ENCODE peak calls at places on chromosomes 6 and 20, in seven cellular contexts. D is brain microvascular endothelial cell, A is cardiac fibroblast, R is uterus, L is mucosa of descending colon, W is A549, N is AG10803. V is an unnamed sample.

GRCh38 chr6:42441661-42442081 is 10.1 kb downstream of the TRERF1 start:
- DNase-seq in D (no peak), A (no peak), R (no peak), L (no peak), W (no peak), N (no peak), V (peak)

GRCh38 chr6:19838442-19839236 is 1.5 kb downstream of the ID4 start:
- DNase-seq in D (no peak), A (peak), R (no peak), L (peak), W (peak), N (peak), V (peak)

GRCh38 chr6:140684776-140685550 is 1310.5 kb upstream of the CITED2 start:
- DNase-seq in D (no peak), A (peak), R (no peak), L (no peak), W (no peak), N (no peak), V (no peak)

GRCh38 chr20:32158943-32159660 is 48.4 kb downstream of the PLAGL2 start:
- DNase-seq in D (no peak), A (peak), R (no peak), L (no peak), W (no peak), N (no peak), V (no peak)

GRCh38 chr20:3461911-3462677 is 8.7 kb upstream of the ATRN start:
- DNase-seq in D (no peak), A (peak), R (no peak), L (no peak), W (no peak), N (no peak), V (no peak)

GRCh38 chr6:160238786-160239751 is 19.6 kb downstream of the SLC22A2 start:
- DNase-seq in D (no peak), A (peak), R (no peak), L (no peak), W (no peak), N (peak), V (peak)

GRCh38 chr6:53048431-53049195 is 16.6 kb upstream of the FBXO9 start:
- DNase-seq in D (peak), A (peak), R (no peak), L (no peak), W (no peak), N (peak), V (peak)

GRCh38 chr6:37705239-37706051 is 7.8 kb upstream of the MDGA1 start:
- DNase-seq in D (peak), A (peak), R (peak), L (peak), W (peak), N (peak), V (peak)

GRCh38 chr6:30394139-30394538 is 49.2 kb downstream of the RPP21 start:
- DNase-seq in D (no peak), A (no peak), R (no peak), L (peak), W (no peak), N (no peak), V (no peak)

GRCh38 chr6:130744601-130745382 is 82.4 kb upstream of the SMLR1 start:
- DNase-seq in D (no peak), A (no peak), R (no peak), L (no peak), W (no peak), N (peak), V (no peak)

GRCh38 chr6:133392015-133392414 is 150.9 kb downstream of the EYA4 start:
- DNase-seq in D (no peak), A (no peak), R (no peak), L (no peak), W (no peak), N (no peak), V (no peak)

GRCh38 chr6:67394254-67394653 is 1240.8 kb upstream of the ADGRB3 start:
- DNase-seq in D (no peak), A (no peak), R (no peak), L (no peak), W (no peak), N (no peak), V (no peak)

GRCh38 chr6:139520321-139520768 is 145.9 kb upstream of the CITED2 start:
- DNase-seq in D (no peak), A (peak), R (no peak), L (no peak), W (no peak), N (no peak), V (peak)

GRCh38 chr6:156416392-156416791 is 360.8 kb upstream of the ARID1B start:
- DNase-seq in D (no peak), A (no peak), R (no peak), L (no peak), W (no peak), N (no peak), V (no peak)

GRCh38 chr6:8149350-8149749 is 47.0 kb upstream of the EEF1E1 start:
- DNase-seq in D (no peak), A (no peak), R (no peak), L (no peak), W (no peak), N (no peak), V (no peak)

GRCh38 chr6:155882527-155883333 is 427.1 kb upstream of the NOX3 start:
- DNase-seq in D (no peak), A (no peak), R (no peak), L (no peak), W (no peak), N (no peak), V (peak)

GRCh38 chr6:52993461-52993860 is 1.6 kb downstream of the GSTA4 start:
- DNase-seq in D (no peak), A (peak), R (no peak), L (no peak), W (no peak), N (peak), V (peak)

GRCh38 chr20:2108987-2109386 is 7.4 kb downstream of the STK35 start:
- DNase-seq in D (peak), A (peak), R (peak), L (no peak), W (peak), N (peak), V (peak)

GRCh38 chr6:108621117-108621516 is 60.4 kb downstream of the FOXO3 start:
- DNase-seq in D (peak), A (peak), R (no peak), L (no peak), W (no peak), N (peak), V (peak)

GRCh38 chr6:169845426-169846285 is 94.2 kb downstream of the ERMARD start:
- DNase-seq in D (no peak), A (no peak), R (no peak), L (no peak), W (no peak), N (no peak), V (no peak)

GRCh38 chr6:149566372-149567193 is at the start of gene GINM1:
- DNase-seq in D (peak), A (peak), R (peak), L (peak), W (peak), N (peak), V (peak)

GRCh38 chr20:48149887-48150286 is 364.6 kb upstream of the SULF2 start:
- DNase-seq in D (no peak), A (no peak), R (no peak), L (no peak), W (no peak), N (no peak), V (no peak)

GRCh38 chr6:111781055-111781708 is 92.1 kb downstream of the FYN start:
- DNase-seq in D (peak), A (peak), R (no peak), L (no peak), W (no peak), N (peak), V (peak)

GRCh38 chr20:24165336-24166126 is 177.0 kb upstream of the GGTLC1 start:
- DNase-seq in D (no peak), A (no peak), R (peak), L (no peak), W (no peak), N (no peak), V (no peak)

GRCh38 chr6:93337014-93337413 is 82.3 kb downstream of the EPHA7 start:
- DNase-seq in D (no peak), A (no peak), R (no peak), L (no peak), W (no peak), N (no peak), V (no peak)

GRCh38 chr6:7673063-7673536 is 52.8 kb upstream of the BMP6 start:
- DNase-seq in D (peak), A (peak), R (peak), L (peak), W (no peak), N (peak), V (peak)

GRCh38 chr20:25360631-25361286 is 29.9 kb downstream of the ABHD12 start:
- DNase-seq in D (peak), A (peak), R (no peak), L (no peak), W (no peak), N (peak), V (peak)

GRCh38 chr6:169868458-169868857 is 117.0 kb downstream of the ERMARD start:
- DNase-seq in D (no peak), A (no peak), R (no peak), L (peak), W (no peak), N (no peak), V (no peak)

DNA sequence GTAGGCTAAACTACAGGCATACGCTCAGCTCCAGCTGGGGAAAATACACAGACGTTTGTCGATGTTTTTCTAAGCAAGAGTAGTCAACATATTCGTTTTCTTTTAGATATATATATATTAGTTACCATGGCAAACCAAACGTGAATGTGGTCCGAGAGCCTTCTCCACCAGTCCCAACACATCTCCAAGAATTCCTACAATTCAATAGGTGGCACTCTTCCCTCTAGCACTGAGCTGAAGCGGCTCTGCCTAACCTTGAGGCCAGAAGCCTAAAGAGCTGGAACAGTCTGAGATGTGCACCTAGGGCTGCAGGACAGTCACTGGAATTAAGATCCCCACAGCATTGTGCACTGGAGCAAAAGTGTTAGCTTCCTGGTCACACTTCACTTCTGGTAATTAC is 70.3 kb upstream of the BEND3 start:
- DNase-seq in D (peak), A (peak), R (no peak), L (no peak), W (no peak), N (no peak), V (peak)
- TF ChIP-seq CTCF in D (peak), A (no peak), R (no peak), L (no peak), W (peak), N (no peak), V (peak)

GRCh38 chr6:152981219-152981618 is 1.6 kb downstream of the FBXO5 start:
- DNase-seq in D (no peak), A (no peak), R (no peak), L (no peak), W (no peak), N (no peak), V (no peak)
- H3K4me3 ChIP-seq in D (peak), A (no peak), R (no peak), L (no peak), W (peak), N (peak), V (peak)

GRCh38 chr20:63278661-63279060 is 6.0 kb downstream of the ARFGAP1 start:
- DNase-seq in D (no peak), A (no peak), R (no peak), L (no peak), W (no peak), N (no peak), V (no peak)
- TF ChIP-seq CTCF in D (peak), A (no peak), R (no peak), L (no peak), W (no peak), N (no peak), V (no peak)

GRCh38 chr6:39048481-39049399 is at the start of gene GLP1R:
- DNase-seq in D (no peak), A (no peak), R (no peak), L (no peak), W (no peak), N (no peak), V (no peak)

GRCh38 chr6:39049575-39050283 is 1.1 kb downstream of the GLP1R start:
- DNase-seq in D (no peak), A (no peak), R (no peak), L (no peak), W (no peak), N (no peak), V (no peak)

GRCh38 chr6:39050453-39051112 is 2.0 kb downstream of the GLP1R start:
- DNase-seq in D (no peak), A (no peak), R (no peak), L (no peak), W (no peak), N (no peak), V (no peak)

GRCh38 chr6:39044181-39044580 is 4.4 kb upstream of the GLP1R start:
- DNase-seq in D (no peak), A (no peak), R (no peak), L (no peak), W (no peak), N (no peak), V (no peak)

DNA sequence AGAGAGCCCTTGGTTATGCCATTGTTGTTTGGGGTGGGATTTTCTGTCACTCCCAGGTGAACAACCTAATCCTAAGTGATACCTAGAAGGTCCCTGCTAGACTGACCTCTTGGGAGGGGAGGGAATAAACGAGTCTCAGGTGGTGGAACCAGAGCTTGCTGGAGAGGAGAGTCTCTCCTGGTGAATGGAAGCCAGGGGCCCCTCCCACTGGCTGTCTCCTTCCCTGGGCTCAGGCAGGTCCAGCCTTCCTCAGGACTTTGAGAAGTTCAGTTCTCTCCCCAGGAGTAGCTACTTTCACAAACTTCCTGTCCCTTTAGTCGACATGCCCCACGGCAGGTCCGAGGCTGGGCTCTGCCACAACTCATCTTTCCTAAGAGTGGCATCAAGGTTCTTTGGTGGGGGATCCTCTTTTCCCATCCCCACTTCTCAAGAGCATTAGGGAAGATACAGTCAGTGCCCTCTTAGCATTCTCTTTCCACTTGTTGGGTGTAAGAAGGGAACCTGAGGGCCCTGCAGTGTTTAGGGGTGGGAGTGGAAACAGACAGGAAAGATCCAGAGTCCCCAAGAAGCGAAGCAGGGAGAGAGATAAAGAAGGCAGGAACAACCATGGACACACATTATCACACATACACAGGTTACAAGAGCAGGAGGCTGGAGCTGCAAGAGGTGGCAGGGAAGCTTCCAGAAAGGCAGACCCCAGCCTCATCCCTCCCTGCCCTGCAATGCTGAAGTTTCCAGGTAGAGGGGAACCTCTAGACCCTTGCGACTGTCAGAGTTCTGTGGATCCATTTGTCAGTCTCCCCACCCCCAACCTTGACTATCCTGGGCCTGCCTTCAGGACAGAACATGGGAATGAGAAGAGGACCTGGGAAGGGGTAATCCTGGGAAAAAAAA is 900 bp upstream of the GLP1R start:
- DNase-seq in D (no peak), A (no peak), R (no peak), L (no peak), W (no peak), N (no peak), V (no peak)
- H3K4me3 ChIP-seq in D (no peak), A (no peak), R (no peak), L (no peak), W (no peak), N (no peak), V (no peak)

GRCh38 chr20:49915380-49916145 is at the start of gene SPATA2:
- DNase-seq in D (peak), A (peak), R (peak), L (peak), W (peak), N (peak), V (peak)

GRCh38 chr20:49913399-49914047 is 1.8 kb downstream of the SPATA2 start:
- DNase-seq in D (no peak), A (no peak), R (no peak), L (no peak), W (no peak), N (no peak), V (peak)

GRCh38 chr20:49916146-49917002 is 1.0 kb upstream of the SPATA2 start:
- DNase-seq in D (no peak), A (peak), R (no peak), L (peak), W (peak), N (peak), V (peak)

GRCh38 chr20:49915118-49915379 is 280 bp downstream of the SPATA2 start:
- DNase-seq in D (no peak), A (no peak), R (no peak), L (no peak), W (no peak), N (no peak), V (no peak)

GRCh38 chr20:49914310-49915117 is 815 bp downstream of the SPATA2 start:
- DNase-seq in D (no peak), A (no peak), R (no peak), L (peak), W (no peak), N (no peak), V (no peak)
- TF ChIP-seq CTCF in D (no peak), A (no peak), R (no peak), L (no peak), W (no peak), N (no peak), V (no peak)

GRCh38 chr6:35519313-35520015 is 6.8 kb upstream of the TULP1 start:
- DNase-seq in D (no peak), A (no peak), R (no peak), L (no peak), W (no peak), N (no peak), V (no peak)

GRCh38 chr6:35522660-35523658 is 10.3 kb upstream of the TULP1 start:
- DNase-seq in D (peak), A (peak), R (peak), L (peak), W (peak), N (peak), V (peak)

GRCh38 chr6:35524380-35525020 is 11.8 kb upstream of the TULP1 start:
- DNase-seq in D (no peak), A (no peak), R (no peak), L (no peak), W (no peak), N (no peak), V (no peak)

GRCh38 chr6:35518566-35519312 is 6.0 kb upstream of the TULP1 start:
- DNase-seq in D (no peak), A (no peak), R (no peak), L (no peak), W (no peak), N (no peak), V (no peak)

GRCh38 chr6:35521235-35521634 is 8.5 kb upstream of the TULP1 start:
- DNase-seq in D (no peak), A (no peak), R (no peak), L (no peak), W (no peak), N (no peak), V (no peak)
- H3K4me3 ChIP-seq in D (no peak), A (no peak), R (no peak), L (no peak), W (no peak), N (no peak), V (no peak)

V was measured in fibroblast of villous mesenchyme.